ENCODE peak calls at places on chromosomes 1 and 21, in four cellular contexts. One of them, this sample, is unnamed.

GRCh38 chr1:65075123-65075976 is 72.7 kb upstream of the AK4 start:
- DNase-seq in gastrocnemius medialis: peak
- DNase-seq in brain microvascular endothelial cell: peak
- DNase-seq in psoas muscle: no peak
- DNase-seq in this sample: peak

GRCh38 chr1:210800301-210800700 is 333.6 kb downstream of the KCNH1 start:
- DNase-seq in gastrocnemius medialis: no peak
- DNase-seq in brain microvascular endothelial cell: no peak
- DNase-seq in psoas muscle: no peak
- DNase-seq in this sample: no peak

GRCh38 chr1:21525340-21525717 is 16.1 kb downstream of the ALPL start:
- DNase-seq in gastrocnemius medialis: no peak
- DNase-seq in brain microvascular endothelial cell: no peak
- DNase-seq in psoas muscle: no peak
- DNase-seq in this sample: no peak

GRCh38 chr1:223652436-223652901 is 13.0 kb downstream of the CAPN8 start:
- DNase-seq in gastrocnemius medialis: peak
- DNase-seq in brain microvascular endothelial cell: no peak
- DNase-seq in psoas muscle: no peak
- DNase-seq in this sample: no peak

GRCh38 chr1:240980342-240980741 is 368.4 kb upstream of the GREM2 start:
- DNase-seq in gastrocnemius medialis: no peak
- DNase-seq in brain microvascular endothelial cell: no peak
- DNase-seq in psoas muscle: no peak
- DNase-seq in this sample: no peak

GRCh38 chr1:40803447-40803846 is 19.9 kb downstream of the KCNQ4 start:
- DNase-seq in gastrocnemius medialis: no peak
- DNase-seq in brain microvascular endothelial cell: no peak
- DNase-seq in psoas muscle: no peak
- DNase-seq in this sample: no peak

GRCh38 chr1:154320882-154321608 is at the start of gene AQP10:
- DNase-seq in gastrocnemius medialis: no peak
- DNase-seq in brain microvascular endothelial cell: peak
- DNase-seq in psoas muscle: no peak
- DNase-seq in this sample: no peak

GRCh38 chr1:218482683-218483082 is 137.5 kb downstream of the TGFB2 start:
- DNase-seq in gastrocnemius medialis: no peak
- DNase-seq in brain microvascular endothelial cell: no peak
- DNase-seq in psoas muscle: no peak
- DNase-seq in this sample: no peak

GRCh38 chr1:10975567-10976326 is 36.7 kb upstream of the TARDBP start:
- DNase-seq in gastrocnemius medialis: peak
- DNase-seq in brain microvascular endothelial cell: peak
- DNase-seq in psoas muscle: peak
- DNase-seq in this sample: no peak

GRCh38 chr1:8718878-8719361 is 98.5 kb downstream of the RERE start:
- DNase-seq in gastrocnemius medialis: no peak
- DNase-seq in brain microvascular endothelial cell: no peak
- DNase-seq in psoas muscle: no peak
- DNase-seq in this sample: no peak

GRCh38 chr1:180167721-180168467 is 13.2 kb downstream of the QSOX1 start:
- DNase-seq in gastrocnemius medialis: peak
- DNase-seq in brain microvascular endothelial cell: no peak
- DNase-seq in psoas muscle: peak
- DNase-seq in this sample: no peak

GRCh38 chr21:34132905-34133304 is 59.5 kb downstream of the MRPS6 start:
- DNase-seq in gastrocnemius medialis: no peak
- DNase-seq in brain microvascular endothelial cell: no peak
- DNase-seq in psoas muscle: no peak
- DNase-seq in this sample: no peak

GRCh38 chr1:119449964-119450363 is 35.0 kb downstream of the HSD3B2 start:
- DNase-seq in gastrocnemius medialis: no peak
- DNase-seq in brain microvascular endothelial cell: no peak
- DNase-seq in psoas muscle: no peak
- DNase-seq in this sample: no peak

GRCh38 chr1:67020304-67020703 is 33.6 kb downstream of the SLC35D1 start:
- DNase-seq in gastrocnemius medialis: no peak
- DNase-seq in brain microvascular endothelial cell: peak
- DNase-seq in psoas muscle: no peak
- DNase-seq in this sample: no peak

GRCh38 chr1:67679691-67680090 is 5.3 kb upstream of the GADD45A start:
- DNase-seq in gastrocnemius medialis: no peak
- DNase-seq in brain microvascular endothelial cell: peak
- DNase-seq in psoas muscle: no peak
- DNase-seq in this sample: no peak

GRCh38 chr1:160768295-160768657 is 27.7 kb upstream of the LY9 start:
- DNase-seq in gastrocnemius medialis: no peak
- DNase-seq in brain microvascular endothelial cell: peak
- DNase-seq in psoas muscle: peak
- DNase-seq in this sample: peak

GRCh38 chr1:46193984-46194570 is 4.2 kb downstream of the POMGNT1 start:
- DNase-seq in gastrocnemius medialis: no peak
- DNase-seq in brain microvascular endothelial cell: no peak
- DNase-seq in psoas muscle: no peak
- DNase-seq in this sample: no peak

GRCh38 chr1:61950418-61950817 is 208.1 kb downstream of the PATJ start:
- DNase-seq in gastrocnemius medialis: no peak
- DNase-seq in brain microvascular endothelial cell: no peak
- DNase-seq in psoas muscle: no peak
- DNase-seq in this sample: no peak

GRCh38 chr1:226584164-226584563 is 35.6 kb downstream of the STUM start:
- DNase-seq in gastrocnemius medialis: no peak
- DNase-seq in brain microvascular endothelial cell: no peak
- DNase-seq in psoas muscle: no peak
- DNase-seq in this sample: no peak

GRCh38 chr1:58754056-58754613 is 29.7 kb downstream of the JUN start:
- DNase-seq in gastrocnemius medialis: no peak
- DNase-seq in brain microvascular endothelial cell: no peak
- DNase-seq in psoas muscle: no peak
- DNase-seq in this sample: no peak

GRCh38 chr1:87833158-87833557 is 504.5 kb downstream of the LMO4 start:
- DNase-seq in gastrocnemius medialis: no peak
- DNase-seq in brain microvascular endothelial cell: peak
- DNase-seq in psoas muscle: no peak
- DNase-seq in this sample: no peak

GRCh38 chr1:242467556-242468145 is 56.8 kb downstream of the PLD5 start:
- DNase-seq in gastrocnemius medialis: peak
- DNase-seq in brain microvascular endothelial cell: peak
- DNase-seq in psoas muscle: no peak
- DNase-seq in this sample: no peak

GRCh38 chr1:23167353-23168078 is 1.1 kb downstream of the LUZP1 start:
- DNase-seq in gastrocnemius medialis: no peak
- DNase-seq in brain microvascular endothelial cell: peak
- DNase-seq in psoas muscle: peak
- DNase-seq in this sample: peak

GRCh38 chr21:31182231-31183129 is 144.2 kb upstream of the KRTAP19-8 start:
- DNase-seq in gastrocnemius medialis: no peak
- DNase-seq in brain microvascular endothelial cell: no peak
- DNase-seq in psoas muscle: no peak
- DNase-seq in this sample: peak

GRCh38 chr21:33894736-33895288 is 20.8 kb downstream of the ATP5PO start:
- DNase-seq in gastrocnemius medialis: peak
- DNase-seq in brain microvascular endothelial cell: peak
- DNase-seq in psoas muscle: peak
- DNase-seq in this sample: peak

GRCh38 chr1:184973308-184974085 is 811 bp downstream of the NIBAN1 start:
- DNase-seq in gastrocnemius medialis: peak
- DNase-seq in brain microvascular endothelial cell: no peak
- DNase-seq in psoas muscle: peak
- DNase-seq in this sample: no peak

GRCh38 chr1:154705544-154705943 is 97.6 kb upstream of the ADAR start:
- DNase-seq in gastrocnemius medialis: no peak
- DNase-seq in brain microvascular endothelial cell: no peak
- DNase-seq in psoas muscle: no peak
- DNase-seq in this sample: no peak

GRCh38 chr1:245313581-245313980 is 158.8 kb downstream of the KIF26B start:
- DNase-seq in gastrocnemius medialis: no peak
- DNase-seq in brain microvascular endothelial cell: no peak
- DNase-seq in psoas muscle: no peak
- DNase-seq in this sample: no peak

GRCh38 chr1:67105508-67105907 is 29.3 kb downstream of the C1orf141 start:
- DNase-seq in gastrocnemius medialis: no peak
- DNase-seq in brain microvascular endothelial cell: no peak
- DNase-seq in psoas muscle: no peak
- DNase-seq in this sample: no peak

GRCh38 chr1:51329443-51330325 is 678 bp downstream of the TTC39A start:
- DNase-seq in gastrocnemius medialis: peak
- DNase-seq in brain microvascular endothelial cell: no peak
- DNase-seq in psoas muscle: no peak
- DNase-seq in this sample: no peak

GRCh38 chr1:47785118-47785517 is 212.1 kb downstream of the TRABD2B start:
- DNase-seq in gastrocnemius medialis: no peak
- DNase-seq in brain microvascular endothelial cell: no peak
- DNase-seq in psoas muscle: no peak
- DNase-seq in this sample: no peak
- H3K27ac ChIP-seq in gastrocnemius medialis: peak
- H3K27ac ChIP-seq in brain microvascular endothelial cell: no peak
- H3K27ac ChIP-seq in psoas muscle: no peak
- H3K27ac ChIP-seq in this sample: no peak

GRCh38 chr1:26046313-26047031 is 554 bp upstream of the SLC30A2 start:
- DNase-seq in gastrocnemius medialis: peak
- DNase-seq in brain microvascular endothelial cell: no peak
- DNase-seq in psoas muscle: peak
- DNase-seq in this sample: no peak
- H3K27ac ChIP-seq in gastrocnemius medialis: peak
- H3K27ac ChIP-seq in brain microvascular endothelial cell: no peak
- H3K27ac ChIP-seq in psoas muscle: peak
- H3K27ac ChIP-seq in this sample: no peak

GRCh38 chr1:6450943-6451373 is 15.0 kb downstream of the TNFRSF25 start:
- DNase-seq in gastrocnemius medialis: no peak
- DNase-seq in brain microvascular endothelial cell: no peak
- DNase-seq in psoas muscle: no peak
- DNase-seq in this sample: no peak
- H3K27ac ChIP-seq in gastrocnemius medialis: no peak
- H3K27ac ChIP-seq in brain microvascular endothelial cell: no peak
- H3K27ac ChIP-seq in psoas muscle: no peak
- H3K27ac ChIP-seq in this sample: no peak

GRCh38 chr1:205519541-205520131 is 15.2 kb downstream of the CDK18 start:
- DNase-seq in gastrocnemius medialis: no peak
- DNase-seq in brain microvascular endothelial cell: no peak
- DNase-seq in psoas muscle: no peak
- DNase-seq in this sample: no peak
- H3K27ac ChIP-seq in gastrocnemius medialis: no peak
- H3K27ac ChIP-seq in brain microvascular endothelial cell: no peak
- H3K27ac ChIP-seq in psoas muscle: no peak
- H3K27ac ChIP-seq in this sample: no peak

GRCh38 chr1:200048244-200048643 is 20.7 kb downstream of the NR5A2 start:
- DNase-seq in gastrocnemius medialis: no peak
- DNase-seq in brain microvascular endothelial cell: no peak
- DNase-seq in psoas muscle: no peak
- DNase-seq in this sample: no peak
- H3K27ac ChIP-seq in gastrocnemius medialis: no peak
- H3K27ac ChIP-seq in brain microvascular endothelial cell: no peak
- H3K27ac ChIP-seq in psoas muscle: no peak
- H3K27ac ChIP-seq in this sample: no peak

DNA sequence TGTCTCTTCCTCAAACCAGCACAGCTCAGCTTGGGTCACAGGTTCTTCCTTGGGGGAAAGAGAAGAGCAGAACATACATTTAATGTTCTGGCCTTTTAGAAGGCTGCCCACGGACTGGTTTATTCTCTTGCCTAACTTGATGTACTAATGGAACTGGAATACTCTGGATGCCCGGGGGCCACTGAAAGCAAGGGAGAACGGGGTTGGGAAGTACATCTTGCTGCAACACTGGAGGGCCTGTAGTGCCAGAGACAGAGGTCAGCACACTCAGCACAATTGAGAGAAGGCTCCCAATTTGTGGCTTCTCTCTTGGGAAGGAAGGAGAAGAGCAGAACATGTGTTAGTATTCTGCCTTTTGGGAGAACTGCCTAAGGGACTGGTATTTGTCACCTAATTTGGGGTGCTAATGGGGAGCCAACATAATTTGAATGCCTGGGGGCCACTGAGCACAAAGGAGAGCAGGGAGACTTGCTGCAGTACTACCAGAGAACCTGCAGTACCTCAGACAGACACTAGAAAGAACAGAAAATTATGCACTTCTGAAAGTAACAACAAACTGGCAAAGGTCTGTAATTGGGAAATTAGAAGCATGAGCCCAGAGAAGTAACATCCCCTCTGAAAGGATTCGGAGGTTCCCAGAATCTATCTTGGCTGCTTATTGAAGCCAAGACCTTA is 14.1 kb downstream of the ZNF691 start:
- DNase-seq in gastrocnemius medialis: no peak
- DNase-seq in brain microvascular endothelial cell: no peak
- DNase-seq in psoas muscle: no peak
- DNase-seq in this sample: no peak
- H3K27ac ChIP-seq in gastrocnemius medialis: no peak
- H3K27ac ChIP-seq in brain microvascular endothelial cell: no peak
- H3K27ac ChIP-seq in psoas muscle: no peak
- H3K27ac ChIP-seq in this sample: no peak